ENCODE peak calls at places on chromosomes 3 and 15, in five cellular contexts. I is stimulated activated CD4-positive, alpha-beta T cell treated with anti-CD3 and anti-CD28 coated beads, TNF-alpha, amount 100 ng/mL, for 1 hour; J is AG10803; Y is NCI-H748 treated with DMSO at 0.1 percent for 48 hours; Q is GM04504. N is an unnamed sample.

GRCh38 chr3:171810278-171811058 is at the start of gene PLD1:
- DNase-seq in Q (peak), J (peak), Y (no peak), I (no peak), N (peak)

GRCh38 chr3:148789156-148789555 is 38.5 kb upstream of the CPB1 start:
- DNase-seq in Y (no peak), J (no peak), I (no peak), Q (no peak), N (no peak)

GRCh38 chr3:112605285-112605684 is 35.7 kb downstream of the CCDC80 start:
- DNase-seq in Y (peak), J (peak), I (no peak), Q (peak), N (no peak)

GRCh38 chr15:39670687-39671086 is 89.8 kb downstream of the THBS1 start:
- DNase-seq in Y (no peak), Q (no peak), I (no peak), J (peak), N (no peak)

GRCh38 chr15:38593523-38593922 is 28.9 kb upstream of the RASGRP1 start:
- DNase-seq in J (no peak), Y (no peak), I (no peak), Q (no peak), N (no peak)

GRCh38 chr3:105752791-105753415 is 115.9 kb downstream of the CBLB start:
- DNase-seq in Q (no peak), Y (no peak), J (no peak), I (no peak), N (peak)

GRCh38 chr3:157669403-157669802 is 166.2 kb upstream of the VEPH1 start:
- DNase-seq in Q (peak), Y (no peak), I (no peak), J (peak), N (no peak)

GRCh38 chr15:52668133-52668532 is 11.1 kb downstream of the ATOSA start:
- DNase-seq in Q (no peak), I (no peak), J (no peak), Y (no peak), N (no peak)

GRCh38 chr3:103829723-103830326 is 1395.0 kb downstream of the ZPLD1 start:
- DNase-seq in Y (no peak), J (no peak), Q (no peak), I (no peak), N (no peak)

GRCh38 chr3:37922721-37923575 is 61.3 kb downstream of the CTDSPL start:
- DNase-seq in Q (no peak), I (no peak), Y (no peak), J (peak), N (no peak)

GRCh38 chr3:33187368-33187634 is 31.3 kb downstream of the SUSD5 start:
- DNase-seq in I (no peak), Y (no peak), Q (no peak), J (no peak), N (no peak)

GRCh38 chr3:46574263-46574662 is 8.2 kb upstream of the LRRC2 start:
- DNase-seq in J (no peak), I (no peak), Y (no peak), Q (no peak), N (no peak)

GRCh38 chr3:42194943-42195510 is 71.0 kb downstream of the CCK start:
- DNase-seq in I (no peak), J (no peak), Y (no peak), Q (no peak), N (no peak)

GRCh38 chr15:80424381-80424780 is 20.2 kb downstream of the ARNT2 start:
- DNase-seq in Q (no peak), J (no peak), Y (no peak), I (no peak), N (no peak)

GRCh38 chr3:181860243-181860642 is 148.5 kb downstream of the SOX2 start:
- DNase-seq in Q (no peak), Y (no peak), I (no peak), J (no peak), N (no peak)

GRCh38 chr3:51706788-51707731 is at the start of gene GRM2:
- DNase-seq in Y (no peak), J (peak), I (no peak), Q (peak), N (peak)

N was measured in Peyer's patch.